ENCODE peak calls at places on chromosomes 4 and X, in eight cellular contexts. Y is EH, K is HT1080, V is K562, B is ovary, A is AG04450, F is LoVo, M is HS-5. E is an unnamed sample.

GRCh38 chr4:105088110-105088879 is 58.4 kb upstream of the TET2 start:
- DNase-seq in Y (peak; percentile 93), K (peak; percentile 84), V (no peak), B (no peak), A (peak; percentile 94), F (peak; percentile 30), M (peak; percentile 41), E (peak; percentile 95)

GRCh38 chrX:10109695-10110094 is 47.1 kb upstream of the CLCN4 start:
- DNase-seq in Y (no peak), K (no peak), V (no peak), B (peak; percentile 83), A (no peak), F (no peak), M (no peak), E (no peak)

GRCh38 chrX:25052798-25053534 is 37.2 kb upstream of the ARX start:
- DNase-seq in Y (no peak), K (no peak), V (no peak), B (no peak), A (no peak), F (no peak), M (no peak), E (no peak)

GRCh38 chr4:58776627-58777026 is 1666.4 kb upstream of the IGFBP7 start:
- DNase-seq in Y (no peak), K (peak; percentile 83), V (no peak), B (no peak), A (peak; percentile 57), F (no peak), M (peak; percentile 81), E (peak; percentile 2)

GRCh38 chr4:82499705-82500104 is 62.1 kb downstream of the TMEM150C start:
- DNase-seq in Y (peak; percentile 2), K (no peak), V (no peak), B (no peak), A (no peak), F (no peak), M (no peak), E (no peak)

GRCh38 chr4:127250577-127250976 is 382.2 kb upstream of the INTU start:
- DNase-seq in Y (no peak), K (no peak), V (no peak), B (no peak), A (no peak), F (no peak), M (no peak), E (no peak)

GRCh38 chr4:15149234-15149841 is 147.1 kb downstream of the CPEB2 start:
- DNase-seq in Y (no peak), K (no peak), V (no peak), B (no peak), A (no peak), F (no peak), M (no peak), E (peak; percentile 38)

GRCh38 chr4:71126719-71127118 is 133.3 kb downstream of the DCK start:
- DNase-seq in Y (peak; percentile 91), K (peak; percentile 90), V (no peak), B (no peak), A (peak; percentile 91), F (peak; percentile 30), M (peak; percentile 92), E (peak; percentile 92)

GRCh38 chr4:176745902-176746301 is 46.8 kb downstream of the VEGFC start:
- DNase-seq in Y (peak; percentile 27), K (no peak), V (no peak), B (no peak), A (no peak), F (no peak), M (no peak), E (no peak)

GRCh38 chrX:68183612-68184214 is 249.6 kb downstream of the OPHN1 start:
- DNase-seq in Y (peak; percentile 52), K (peak; percentile 20), V (peak; percentile 15), B (no peak), A (no peak), F (peak; percentile 1), M (no peak), E (peak; percentile 57)

GRCh38 chrX:154433605-154434004 is 3.3 kb upstream of the GDI1 start:
- DNase-seq in Y (no peak), K (no peak), V (no peak), B (no peak), A (no peak), F (no peak), M (no peak), E (no peak)

GRCh38 chr4:154349829-154350228 is 141.8 kb downstream of the DCHS2 start:
- DNase-seq in Y (peak; percentile 2), K (peak; percentile 18), V (no peak), B (no peak), A (no peak), F (peak; percentile 5), M (no peak), E (no peak)

GRCh38 chr4:110510955-110511544 is 35.1 kb downstream of the ENPEP start:
- DNase-seq in Y (peak; percentile 59), K (peak; percentile 51), V (peak; percentile 59), B (no peak), A (peak; percentile 26), F (peak; percentile 70), M (no peak), E (peak; percentile 75)

GRCh38 chr4:38430841-38431240 is 233.2 kb upstream of the KLF3 start:
- DNase-seq in Y (no peak), K (no peak), V (no peak), B (no peak), A (no peak), F (no peak), M (no peak), E (no peak)

GRCh38 chr4:133759428-133759827 is 442.2 kb downstream of the PABPC4L start:
- DNase-seq in Y (no peak), K (no peak), V (no peak), B (no peak), A (no peak), F (no peak), M (no peak), E (no peak)

GRCh38 chr4:165345663-165346417 is 18.4 kb downstream of the MSMO1 start:
- DNase-seq in Y (no peak), K (no peak), V (no peak), B (no peak), A (no peak), F (no peak), M (no peak), E (peak; percentile 37)

GRCh38 chr4:18917689-18918088 is 896.1 kb upstream of the LCORL start:
- DNase-seq in Y (peak; percentile 65), K (peak; percentile 67), V (no peak), B (no peak), A (no peak), F (no peak), M (peak; percentile 45), E (peak; percentile 6)

GRCh38 chrX:25207803-25208202 is 192.0 kb upstream of the ARX start:
- DNase-seq in Y (no peak), K (no peak), V (no peak), B (no peak), A (no peak), F (no peak), M (no peak), E (no peak)

GRCh38 chrX:120514236-120514635 is 45.1 kb upstream of the LAMP2 start:
- DNase-seq in Y (peak; percentile 29), K (peak; percentile 17), V (no peak), B (no peak), A (no peak), F (peak; percentile 9), M (no peak), E (peak; percentile 42)

GRCh38 chr4:152970102-152970820 is 34.1 kb downstream of the FHDC1 start:
- DNase-seq in Y (peak; percentile 91), K (peak; percentile 48), V (no peak), B (no peak), A (no peak), F (no peak), M (no peak), E (peak; percentile 25)

GRCh38 chr4:22416403-22416802 is 99.5 kb downstream of the ADGRA3 start:
- DNase-seq in Y (peak; percentile 60), K (no peak), V (no peak), B (no peak), A (no peak), F (no peak), M (no peak), E (no peak)

GRCh38 chr4:40909363-40909876 is 159.7 kb downstream of the NSUN7 start:
- DNase-seq in Y (peak; percentile 89), K (peak; percentile 89), V (no peak), B (no peak), A (peak; percentile 20), F (peak; percentile 63), M (peak; percentile 53), E (peak; percentile 83)

GRCh38 chr4:76905521-76905920 is 7.6 kb upstream of the SOWAHB start:
- DNase-seq in Y (peak; percentile 92), K (no peak), V (no peak), B (no peak), A (peak; percentile 29), F (no peak), M (no peak), E (no peak)

GRCh38 chr4:6204098-6204497 is 3.7 kb upstream of the JAKMIP1 start:
- DNase-seq in Y (no peak), K (no peak), V (no peak), B (no peak), A (no peak), F (no peak), M (no peak), E (no peak)

GRCh38 chr4:177339794-177340374 is 30.2 kb downstream of the NEIL3 start:
- DNase-seq in Y (peak; percentile 64), K (peak; percentile 30), V (peak; percentile 10), B (no peak), A (peak; percentile 8), F (peak; percentile 49), M (peak; percentile 14), E (peak; percentile 59)

GRCh38 chr4:42420120-42420519 is 22.8 kb downstream of the SHISA3 start:
- DNase-seq in Y (no peak), K (no peak), V (no peak), B (no peak), A (no peak), F (no peak), M (no peak), E (no peak)

GRCh38 chr4:164779080-164779479 is 25.1 kb downstream of the SMIM31 start:
- DNase-seq in Y (no peak), K (no peak), V (no peak), B (no peak), A (no peak), F (no peak), M (no peak), E (no peak)

GRCh38 chr4:3702551-3703221 is 63.5 kb upstream of the ADRA2C start:
- DNase-seq in Y (no peak), K (no peak), V (no peak), B (peak; percentile 4), A (no peak), F (no peak), M (no peak), E (no peak)

GRCh38 chrX:18151661-18152060 is 69.0 kb downstream of the BEND2 start:
- DNase-seq in Y (no peak), K (no peak), V (no peak), B (no peak), A (no peak), F (no peak), M (no peak), E (no peak)

GRCh38 chr4:19947349-19947748 is 304.4 kb upstream of the SLIT2 start:
- DNase-seq in Y (peak; percentile 89), K (no peak), V (no peak), B (no peak), A (peak; percentile 18), F (no peak), M (no peak), E (peak; percentile 84)

GRCh38 chr4:6573551-6573950 is 1.4 kb upstream of the MAN2B2 start:
- DNase-seq in Y (no peak), K (no peak), V (no peak), B (no peak), A (no peak), F (no peak), M (no peak), E (no peak)

GRCh38 chr4:4693258-4693657 is 151.4 kb upstream of the STX18 start:
- DNase-seq in Y (peak; percentile 46), K (peak; percentile 70), V (no peak), B (no peak), A (no peak), F (no peak), M (peak; percentile 19), E (peak; percentile 54)

GRCh38 chrX:79409657-79410056 is 42.5 kb upstream of the ITM2A start:
- DNase-seq in Y (no peak), K (no peak), V (no peak), B (no peak), A (no peak), F (no peak), M (no peak), E (no peak)

E was measured in fibroblast of mammary gland.